ENCODE peak calls at places on chromosome 1, in six cellular contexts. S, U, L, K, G and X are unnamed samples.

GRCh38 chr1:18951416-18951815 is 5.1 kb downstream of the IFFO2 start:
- DNase-seq in L (no peak), U (no peak), K (no peak), S (peak; percentile 30), G (no peak), X (no peak)

GRCh38 chr1:212293579-212293978 is 8.4 kb downstream of the PPP2R5A start:
- DNase-seq in L (no peak), G (peak; percentile 38), S (no peak), U (no peak), K (no peak), X (no peak)

GRCh38 chr1:29490204-29490934 is 254.0 kb downstream of the PTPRU start:
- DNase-seq in L (no peak), G (no peak), U (no peak), S (no peak), K (no peak), X (no peak)

GRCh38 chr1:24459551-24460266 is 42.9 kb upstream of the RCAN3 start:
- DNase-seq in K (no peak), L (no peak), U (no peak), S (peak; percentile 61), G (no peak), X (no peak)

GRCh38 chr1:240876071-240876470 is 264.1 kb upstream of the GREM2 start:
- DNase-seq in U (no peak), G (no peak), K (no peak), S (no peak), L (no peak), X (no peak)

GRCh38 chr1:26391450-26391849 is 18.9 kb upstream of the ZNF683 start:
- DNase-seq in L (peak; percentile 55), S (peak; percentile 90), U (no peak), K (no peak), G (peak; percentile 29), X (no peak)

GRCh38 chr1:47809301-47810084 is 187.7 kb downstream of the TRABD2B start:
- DNase-seq in G (no peak), L (no peak), K (no peak), U (no peak), S (no peak), X (no peak)

GRCh38 chr1:110243581-110243980 is 33.5 kb downstream of the KCNC4 start:
- DNase-seq in L (no peak), K (no peak), S (no peak), U (no peak), G (no peak), X (no peak)

GRCh38 chr1:30755746-30756145 is 1.8 kb downstream of the LAPTM5 start:
- DNase-seq in L (no peak), K (no peak), U (no peak), G (no peak), S (no peak), X (no peak)

GRCh38 chr1:10217748-10218441 is 7.5 kb downstream of the KIF1B start:
- DNase-seq in K (no peak), S (peak; percentile 78), U (no peak), G (peak; percentile 52), L (no peak), X (no peak)

GRCh38 chr1:35319988-35320713 is 51.6 kb downstream of the ZMYM4 start:
- DNase-seq in G (no peak), K (peak; percentile 6), U (no peak), S (peak; percentile 27), L (no peak), X (no peak)

GRCh38 chr1:180630408-180631196 is 1.2 kb upstream of the XPR1 start:
- DNase-seq in L (no peak), G (no peak), U (no peak), K (no peak), S (peak; percentile 34), X (no peak)

GRCh38 chr1:230204852-230205251 is 137.8 kb downstream of the GALNT2 start:
- DNase-seq in U (no peak), G (no peak), K (no peak), L (no peak), S (no peak), X (no peak)

GRCh38 chr1:176201568-176201967 is 5.5 kb downstream of the COP1 start:
- DNase-seq in L (no peak), G (no peak), U (no peak), S (no peak), K (no peak), X (no peak)

GRCh38 chr1:39847940-39848339 is 35.4 kb downstream of the TRIT1 start:
- DNase-seq in S (no peak), G (no peak), U (no peak), K (no peak), L (no peak), X (no peak)

GRCh38 chr1:248229360-248229908 is 1.8 kb upstream of the OR2M4 start:
- DNase-seq in S (no peak), G (no peak), U (no peak), L (no peak), K (no peak), X (no peak)

GRCh38 chr1:248231117-248231516 is at the start of gene OR2M4:
- DNase-seq in S (no peak), U (no peak), K (no peak), L (no peak), G (no peak), X (no peak)

DNA sequence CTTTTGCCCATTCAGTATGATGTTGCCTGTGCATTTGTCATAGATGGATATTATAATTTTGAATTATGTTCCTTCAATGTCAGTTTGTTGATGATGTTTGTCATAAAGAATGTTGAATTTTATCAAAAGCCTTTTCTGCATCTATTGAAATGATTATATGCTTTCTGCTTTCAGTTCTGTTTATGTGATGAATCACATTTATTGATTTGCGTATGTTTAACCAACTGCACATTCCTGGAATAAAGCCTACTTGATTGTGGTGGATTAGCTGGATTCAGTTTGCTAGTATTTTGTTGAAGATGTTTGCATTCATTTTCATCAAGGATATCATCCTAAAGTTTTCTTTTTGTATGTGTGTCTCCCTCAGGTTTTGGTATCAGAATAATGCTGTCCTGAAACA is 5.7 kb upstream of the OR2M4 start:
- DNase-seq in L (no peak), K (no peak), S (no peak), U (no peak), G (no peak), X (no peak)
- H3K9me3 ChIP-seq in L (no peaks in the 10 kb centered on the region), K (no peaks in the 10 kb centered on the region), S (peaks cover 4% of the 10 kb centered on the region), U (no peaks in the 10 kb centered on the region), G (peaks cover 9% of the 10 kb centered on the region), X (no peaks in the 10 kb centered on the region)

DNA sequence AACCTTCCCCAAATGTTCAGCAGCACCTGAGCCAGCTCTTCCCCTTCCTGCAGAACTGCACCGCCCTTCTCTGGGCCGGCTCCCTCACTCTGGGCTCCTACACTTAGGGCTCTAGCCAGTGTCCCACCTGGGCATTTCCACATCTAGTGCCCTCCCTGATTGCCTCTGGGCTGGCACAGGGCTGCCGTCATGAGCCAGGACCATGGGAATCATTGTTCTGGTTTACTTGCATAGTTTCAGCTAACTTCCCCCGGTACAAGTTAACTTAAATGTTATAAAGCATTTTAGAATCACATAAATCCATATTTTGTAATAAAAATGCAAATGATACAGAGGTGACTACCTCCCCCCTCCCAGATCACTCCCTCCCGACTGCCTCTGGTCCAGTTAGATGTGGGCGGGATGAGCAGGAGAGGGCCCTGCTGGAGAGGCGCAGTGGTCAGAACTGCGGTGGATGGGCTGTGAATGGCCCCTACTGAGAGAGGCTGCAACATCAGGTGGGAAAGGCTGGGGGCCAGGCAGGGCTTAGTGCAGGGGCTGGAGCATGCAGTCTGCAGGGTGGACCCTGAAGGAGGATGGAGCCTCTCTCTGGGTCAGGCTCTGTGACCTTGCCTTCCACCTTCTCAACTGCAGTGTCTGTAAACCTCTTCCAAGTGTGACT is 371.4 kb upstream of the C1orf174 start:
- DNase-seq in K (no peak), U (no peak), G (no peak), L (no peak), S (no peak), X (no peak)
- H3K9me3 ChIP-seq in K (peaks cover 5% of the 10 kb centered on the region), U (no peaks in the 10 kb centered on the region), G (no peaks in the 10 kb centered on the region), L (no peaks in the 10 kb centered on the region), S (no peaks in the 10 kb centered on the region), X (peaks cover 3% of the 10 kb centered on the region)

GRCh38 chr1:248404024-248404423 is 1.2 kb downstream of the OR2T1 start:
- DNase-seq in S (no peak), U (no peak), L (no peak), K (no peak), G (peak; percentile 30), X (no peak)
- H3K9me3 ChIP-seq in S (peaks cover 2% of the 10 kb centered on the region), U (no peaks in the 10 kb centered on the region), L (no peaks in the 10 kb centered on the region), K (no peaks in the 10 kb centered on the region), G (peaks cover 3% of the 10 kb centered on the region), X (no peaks in the 10 kb centered on the region)

GRCh38 chr1:4003846-4004505 is 103.9 kb upstream of the C1orf174 start:
- DNase-seq in U (no peak), K (no peak), L (no peak), G (no peak), S (peak; percentile 29), X (no peak)
- H3K9me3 ChIP-seq in U (no peaks in the 10 kb centered on the region), K (no peaks in the 10 kb centered on the region), L (no peaks in the 10 kb centered on the region), G (peaks cover 8% of the 10 kb centered on the region), S (no peaks in the 10 kb centered on the region), X (no peaks in the 10 kb centered on the region)

GRCh38 chr1:205269711-205270110 is 42.0 kb downstream of the TMCC2 start:
- DNase-seq in U (no peak), L (no peak), G (no peak), S (peak; percentile 23), K (no peak), X (no peak)

GRCh38 chr1:205268846-205269680 is 41.3 kb downstream of the TMCC2 start:
- DNase-seq in L (no peak), K (no peak), U (no peak), S (peak; percentile 62), G (no peak), X (no peak)

GRCh38 chr1:205270271-205270670 is 42.5 kb downstream of the TMCC2 start:
- DNase-seq in K (no peak), U (no peak), L (no peak), G (no peak), S (peak; percentile 74), X (no peak)

GRCh38 chr1:205266584-205267305 is 39.0 kb downstream of the TMCC2 start:
- DNase-seq in L (no peak), K (no peak), G (no peak), U (no peak), S (peak; percentile 41), X (no peak)

GRCh38 chr1:205267306-205267902 is 39.7 kb downstream of the TMCC2 start:
- DNase-seq in U (no peak), K (no peak), S (peak; percentile 81), G (no peak), L (no peak), X (no peak)
- H3K9me3 ChIP-seq in U (no peaks in the 10 kb centered on the region), K (no peaks in the 10 kb centered on the region), S (no peaks in the 10 kb centered on the region), G (no peaks in the 10 kb centered on the region), L (no peaks in the 10 kb centered on the region), X (no peaks in the 10 kb centered on the region)

DNA sequence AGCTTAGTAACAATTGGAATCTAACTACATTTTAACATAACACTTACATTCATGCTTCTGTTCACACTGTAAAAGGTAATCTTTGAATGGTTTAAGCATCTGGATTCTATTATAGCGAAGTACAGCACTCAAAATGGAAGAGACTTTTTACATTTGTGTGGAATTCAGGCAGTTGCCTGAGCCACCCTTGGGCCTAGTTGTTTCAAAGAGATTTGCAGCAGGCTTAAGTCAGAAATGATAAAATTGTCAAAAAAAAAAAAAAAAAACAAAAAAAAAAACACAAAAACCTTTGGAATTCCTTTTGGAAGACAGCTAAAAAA is 199.9 kb downstream of the LYPLAL1 start:
- DNase-seq in L (no peak), G (no peak), K (no peak), S (no peak), U (no peak), X (no peak)
- H3K9me3 ChIP-seq in L (no peaks in the 10 kb centered on the region), G (no peaks in the 10 kb centered on the region), K (no peaks in the 10 kb centered on the region), S (no peaks in the 10 kb centered on the region), U (no peaks in the 10 kb centered on the region), X (no peaks in the 10 kb centered on the region)